ENCODE peak calls at places on chromosomes 4 and X, in five cellular contexts. One of them, this sample, is unnamed. For H3K36me3, H3K9me3 and H3K4me1, the result is how much of the 10 kb centered on the place peaks cover.

GRCh38 chr4:106264331-106264728 is 51.7 kb downstream of the TBCK start:
- DNase-seq in GM23248: no peak
- DNase-seq in suprapubic skin: no peak
- DNase-seq in tibial artery: no peak
- DNase-seq in aorta: no peak
- DNase-seq in this sample: peak

GRCh38 chr4:14345356-14345775 is 656.9 kb upstream of the CPEB2 start:
- DNase-seq in GM23248: peak
- DNase-seq in suprapubic skin: no peak
- DNase-seq in tibial artery: no peak
- DNase-seq in aorta: no peak
- DNase-seq in this sample: no peak

GRCh38 chr4:147157860-147158701 is 212.4 kb upstream of the TTC29 start:
- DNase-seq in GM23248: peak
- DNase-seq in suprapubic skin: no peak
- DNase-seq in tibial artery: no peak
- DNase-seq in aorta: peak
- DNase-seq in this sample: peak

GRCh38 chr4:40763228-40763716 is 13.5 kb downstream of the NSUN7 start:
- DNase-seq in GM23248: peak
- DNase-seq in suprapubic skin: no peak
- DNase-seq in tibial artery: no peak
- DNase-seq in aorta: no peak
- DNase-seq in this sample: no peak

GRCh38 chr4:186074189-186074588 is 5.2 kb downstream of the TLR3 start:
- DNase-seq in GM23248: no peak
- DNase-seq in suprapubic skin: no peak
- DNase-seq in tibial artery: no peak
- DNase-seq in aorta: no peak
- DNase-seq in this sample: no peak

GRCh38 chrX:153573999-153574398 is 24.9 kb downstream of the CCNQ start:
- DNase-seq in GM23248: peak
- DNase-seq in suprapubic skin: no peak
- DNase-seq in tibial artery: no peak
- DNase-seq in aorta: no peak
- DNase-seq in this sample: no peak

GRCh38 chr4:33930497-33930896 is 2313.8 kb downstream of the ARAP2 start:
- DNase-seq in GM23248: peak
- DNase-seq in suprapubic skin: no peak
- DNase-seq in tibial artery: no peak
- DNase-seq in aorta: no peak
- DNase-seq in this sample: no peak

GRCh38 chr4:113674251-113674650 is 87.3 kb downstream of the CAMK2D start:
- DNase-seq in GM23248: peak
- DNase-seq in suprapubic skin: no peak
- DNase-seq in tibial artery: no peak
- DNase-seq in aorta: no peak
- DNase-seq in this sample: no peak

GRCh38 chr4:110620352-110621327 is 2.2 kb downstream of the PITX2 start:
- DNase-seq in GM23248: no peak
- DNase-seq in suprapubic skin: no peak
- DNase-seq in tibial artery: no peak
- DNase-seq in aorta: peak
- DNase-seq in this sample: peak

GRCh38 chrX:150941580-150941979 is 41.6 kb upstream of the HMGB3 start:
- DNase-seq in GM23248: no peak
- DNase-seq in suprapubic skin: no peak
- DNase-seq in tibial artery: no peak
- DNase-seq in aorta: no peak
- DNase-seq in this sample: no peak

GRCh38 chr4:123786955-123787354 is 390.4 kb downstream of the SPRY1 start:
- DNase-seq in GM23248: peak
- DNase-seq in suprapubic skin: peak
- DNase-seq in tibial artery: no peak
- DNase-seq in aorta: no peak
- DNase-seq in this sample: no peak

GRCh38 chr4:113404846-113405245 is 355.4 kb downstream of the ANK2 start:
- DNase-seq in GM23248: no peak
- DNase-seq in suprapubic skin: no peak
- DNase-seq in tibial artery: no peak
- DNase-seq in aorta: no peak
- DNase-seq in this sample: no peak

GRCh38 chr4:77877771-77878170 is 15.1 kb downstream of the MRPL1 start:
- DNase-seq in GM23248: no peak
- DNase-seq in suprapubic skin: no peak
- DNase-seq in tibial artery: no peak
- DNase-seq in aorta: no peak
- DNase-seq in this sample: no peak

GRCh38 chr4:128228021-128228571 is 59.5 kb downstream of the PGRMC2 start:
- DNase-seq in GM23248: no peak
- DNase-seq in suprapubic skin: no peak
- DNase-seq in tibial artery: no peak
- DNase-seq in aorta: no peak
- DNase-seq in this sample: no peak

GRCh38 chr4:86367577-86367976 is 7.7 kb upstream of the MAPK10 start:
- DNase-seq in GM23248: peak
- DNase-seq in suprapubic skin: no peak
- DNase-seq in tibial artery: no peak
- DNase-seq in aorta: no peak
- DNase-seq in this sample: no peak

GRCh38 chrX:9324676-9325075 is 140.2 kb upstream of the TBL1X start:
- DNase-seq in GM23248: no peak
- DNase-seq in suprapubic skin: no peak
- DNase-seq in tibial artery: no peak
- DNase-seq in aorta: no peak
- DNase-seq in this sample: no peak

GRCh38 chr4:118732591-118733330 is 47.6 kb downstream of the METTL14 start:
- DNase-seq in GM23248: peak
- DNase-seq in suprapubic skin: no peak
- DNase-seq in tibial artery: no peak
- DNase-seq in aorta: no peak
- DNase-seq in this sample: no peak
- H3K36me3 ChIP-seq in GM23248: half or more
- H3K36me3 ChIP-seq in suprapubic skin: half or more
- H3K36me3 ChIP-seq in tibial artery: half or more
- H3K36me3 ChIP-seq in aorta: under half
- H3K36me3 ChIP-seq in this sample: under half

GRCh38 chrX:22462959-22463358 is 190.2 kb downstream of the CBLL2 start:
- DNase-seq in GM23248: no peak
- DNase-seq in suprapubic skin: no peak
- DNase-seq in tibial artery: no peak
- DNase-seq in aorta: no peak
- DNase-seq in this sample: no peak

GRCh38 chrX:22467571-22467970 is 194.9 kb downstream of the CBLL2 start:
- DNase-seq in GM23248: no peak
- DNase-seq in suprapubic skin: no peak
- DNase-seq in tibial artery: no peak
- DNase-seq in aorta: no peak
- DNase-seq in this sample: no peak
- H3K9me3 ChIP-seq in GM23248: under half
- H3K9me3 ChIP-seq in suprapubic skin: under half
- H3K9me3 ChIP-seq in tibial artery: under half
- H3K9me3 ChIP-seq in aorta: under half
- H3K9me3 ChIP-seq in this sample: under half

GRCh38 chr4:151689211-151689991 is 71.4 kb downstream of the GATB start:
- DNase-seq in GM23248: no peak
- DNase-seq in suprapubic skin: no peak
- DNase-seq in tibial artery: no peak
- DNase-seq in aorta: no peak
- DNase-seq in this sample: no peak
- H3K4me1 ChIP-seq in GM23248: under half
- H3K4me1 ChIP-seq in suprapubic skin: half or more
- H3K4me1 ChIP-seq in tibial artery: under half
- H3K4me1 ChIP-seq in aorta: under half
- H3K4me1 ChIP-seq in this sample: under half

GRCh38 chr4:2691313-2691712 is 64.8 kb downstream of the TNIP2 start:
- DNase-seq in GM23248: no peak
- DNase-seq in suprapubic skin: no peak
- DNase-seq in tibial artery: no peak
- DNase-seq in aorta: peak
- DNase-seq in this sample: no peak

GRCh38 chr4:2688281-2688680 is 67.9 kb downstream of the TNIP2 start:
- DNase-seq in GM23248: no peak
- DNase-seq in suprapubic skin: no peak
- DNase-seq in tibial artery: no peak
- DNase-seq in aorta: peak
- DNase-seq in this sample: no peak

GRCh38 chr4:2688697-2689096 is 67.4 kb downstream of the TNIP2 start:
- DNase-seq in GM23248: no peak
- DNase-seq in suprapubic skin: no peak
- DNase-seq in tibial artery: no peak
- DNase-seq in aorta: peak
- DNase-seq in this sample: no peak

GRCh38 chr4:2689825-2690700 is 66.1 kb downstream of the TNIP2 start:
- DNase-seq in GM23248: no peak
- DNase-seq in suprapubic skin: no peak
- DNase-seq in tibial artery: peak
- DNase-seq in aorta: peak
- DNase-seq in this sample: no peak

GRCh38 chr4:2689114-2689513 is 67.0 kb downstream of the TNIP2 start:
- DNase-seq in GM23248: no peak
- DNase-seq in suprapubic skin: no peak
- DNase-seq in tibial artery: no peak
- DNase-seq in aorta: no peak
- DNase-seq in this sample: no peak
- H3K36me3 ChIP-seq in GM23248: under half
- H3K36me3 ChIP-seq in suprapubic skin: half or more
- H3K36me3 ChIP-seq in tibial artery: half or more
- H3K36me3 ChIP-seq in aorta: under half
- H3K36me3 ChIP-seq in this sample: under half

GRCh38 chrX:73849054-73849453 is 286.1 kb downstream of the CHIC1 start:
- DNase-seq in GM23248: no peak
- DNase-seq in suprapubic skin: no peak
- DNase-seq in tibial artery: no peak
- DNase-seq in aorta: no peak
- DNase-seq in this sample: no peak
- H3K9me3 ChIP-seq in GM23248: under half
- H3K9me3 ChIP-seq in suprapubic skin: under half
- H3K9me3 ChIP-seq in tibial artery: under half
- H3K9me3 ChIP-seq in aorta: under half
- H3K9me3 ChIP-seq in this sample: under half

DNA sequence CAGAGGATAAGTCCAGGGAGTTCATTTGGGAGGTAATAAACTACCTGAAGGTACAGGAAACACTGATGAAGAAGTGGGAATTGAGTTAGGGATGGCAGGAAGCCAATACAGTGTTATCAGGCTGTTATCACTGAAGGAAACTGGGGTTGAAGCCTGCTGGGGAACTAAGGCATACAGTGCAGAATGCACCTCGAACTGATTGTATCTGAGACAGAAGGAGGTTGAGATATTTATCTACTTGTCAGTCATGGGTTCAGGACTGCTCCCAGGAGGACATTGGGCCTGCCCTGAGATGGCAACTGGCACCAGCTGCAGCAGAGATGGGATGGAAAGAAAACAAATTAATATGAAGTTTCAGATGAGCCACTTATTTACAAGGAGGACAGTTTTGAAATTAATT is 35.5 kb upstream of the CD38 start:
- DNase-seq in GM23248: no peak
- DNase-seq in suprapubic skin: no peak
- DNase-seq in tibial artery: no peak
- DNase-seq in aorta: no peak
- DNase-seq in this sample: no peak
- H3K4me1 ChIP-seq in GM23248: under half
- H3K4me1 ChIP-seq in suprapubic skin: under half
- H3K4me1 ChIP-seq in tibial artery: under half
- H3K4me1 ChIP-seq in aorta: under half
- H3K4me1 ChIP-seq in this sample: under half

GRCh38 chr4:152325831-152326230 is 210.1 kb downstream of the FBXW7 start:
- DNase-seq in GM23248: no peak
- DNase-seq in suprapubic skin: no peak
- DNase-seq in tibial artery: no peak
- DNase-seq in aorta: no peak
- DNase-seq in this sample: no peak
- H3K36me3 ChIP-seq in GM23248: half or more
- H3K36me3 ChIP-seq in suprapubic skin: under half
- H3K36me3 ChIP-seq in tibial artery: under half
- H3K36me3 ChIP-seq in aorta: under half
- H3K36me3 ChIP-seq in this sample: under half

DNA sequence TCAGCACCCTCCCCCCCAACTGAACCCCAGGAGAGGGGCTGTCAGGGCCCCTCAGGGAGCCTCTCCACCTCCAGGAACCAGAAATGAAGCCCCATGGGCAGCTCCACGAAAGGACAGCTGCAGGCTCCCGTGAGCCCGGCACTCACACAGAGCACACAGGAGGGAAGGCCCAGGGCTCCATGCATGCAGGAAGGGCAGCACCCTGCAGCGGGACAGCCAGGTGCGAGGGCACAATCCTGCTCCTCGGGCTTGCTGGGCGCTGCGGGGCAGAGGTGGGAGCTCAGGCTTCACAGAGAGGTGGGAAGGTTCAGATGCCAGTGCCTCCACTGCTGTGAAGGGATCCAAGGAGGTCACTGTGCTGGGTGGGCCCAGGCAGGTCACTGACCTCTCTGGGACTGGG is 90.0 kb downstream of the HMX1 start:
- DNase-seq in GM23248: no peak
- DNase-seq in suprapubic skin: no peak
- DNase-seq in tibial artery: no peak
- DNase-seq in aorta: no peak
- DNase-seq in this sample: no peak
- H3K9me3 ChIP-seq in GM23248: under half
- H3K9me3 ChIP-seq in suprapubic skin: under half
- H3K9me3 ChIP-seq in tibial artery: under half
- H3K9me3 ChIP-seq in aorta: under half
- H3K9me3 ChIP-seq in this sample: under half